ENCODE peak calls at places on chromosome 4, in six cellular contexts. S is endothelial cell, R is GM10248, N is MCF 10A, O is left lung, W is AG09309. Z is an unnamed sample.

GRCh38 chr4:40897557-40898203 is 147.9 kb downstream of the NSUN7 start:
- DNase-seq in S (peak; percentile 76), R (peak; percentile 83), O (peak; percentile 89), N (peak; percentile 70), W (no peak), Z (peak; percentile 80)

GRCh38 chr4:108502366-108502765 is 118.0 kb upstream of the RPL34 start:
- DNase-seq in S (no peak), N (peak; percentile 93), R (no peak), W (no peak), O (no peak), Z (no peak)

GRCh38 chr4:182969651-182970279 is 52.6 kb upstream of the DCTD start:
- DNase-seq in N (no peak), S (no peak), R (no peak), O (no peak), W (no peak), Z (no peak)

GRCh38 chr4:8067274-8067936 is 91.2 kb downstream of the ABLIM2 start:
- DNase-seq in O (peak; percentile 56), S (no peak), W (no peak), R (no peak), N (no peak), Z (no peak)

GRCh38 chr4:1310031-1310795 is 20.5 kb downstream of the MAEA start:
- DNase-seq in R (no peak), W (no peak), S (no peak), O (peak; percentile 79), N (no peak), Z (no peak)

GRCh38 chr4:911221-911751 is 20.8 kb downstream of the GAK start:
- DNase-seq in O (peak; percentile 61), W (no peak), N (no peak), R (no peak), S (no peak), Z (no peak)

GRCh38 chr4:188930822-188931221 is 791.6 kb downstream of the TRIML1 start:
- DNase-seq in O (no peak), R (no peak), N (peak; percentile 16), S (peak; percentile 47), W (no peak), Z (no peak)

GRCh38 chr4:161121451-161121850 is 1042.3 kb downstream of the FSTL5 start:
- DNase-seq in R (no peak), N (peak; percentile 65), S (no peak), W (no peak), O (no peak), Z (no peak)

GRCh38 chr4:29805245-29805644 is 914.9 kb upstream of the PCDH7 start:
- DNase-seq in W (no peak), R (no peak), N (peak; percentile 34), O (no peak), S (no peak), Z (no peak)

GRCh38 chr4:100742045-100742444 is 224.2 kb upstream of the EMCN start:
- DNase-seq in R (no peak), W (peak; percentile 18), O (no peak), N (peak; percentile 77), S (no peak), Z (no peak)
- TF ChIP-seq CTCF in R (no peak), W (peak; percentile 47), O (peak; percentile 7), N (peak; percentile 53), S (peak; percentile 42), Z (peak; percentile 24)

GRCh38 chr4:162645381-162645780 is 481.6 kb upstream of the FSTL5 start:
- DNase-seq in S (no peak), W (no peak), N (peak; percentile 18), O (no peak), R (no peak), Z (no peak)
- TF ChIP-seq CTCF in S (no peak), W (no peak), N (peak; percentile 17), O (no peak), R (no peak), Z (no peak)

DNA sequence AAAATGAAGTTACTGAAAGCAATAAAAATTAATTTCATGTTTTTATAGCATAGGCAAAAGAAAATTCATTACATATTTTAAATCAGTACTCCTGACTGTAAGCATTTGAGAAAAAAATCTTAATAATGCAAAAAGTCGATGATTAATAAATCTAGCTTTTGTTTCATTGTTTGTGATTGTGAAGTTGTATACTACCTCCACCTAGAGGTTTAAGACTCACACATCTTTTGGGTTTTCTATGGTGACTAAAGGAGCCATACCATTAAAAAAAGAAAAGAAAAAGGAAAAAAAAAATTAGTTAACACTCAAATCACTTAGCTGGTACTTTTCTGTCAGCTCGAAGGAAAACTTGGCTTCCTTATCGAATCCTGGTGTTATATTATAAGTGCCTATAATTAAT is 2.0 kb downstream of the GABRA2 start:
- DNase-seq in W (no peak), S (no peak), N (peak; percentile 20), O (no peak), R (no peak), Z (no peak)
- TF ChIP-seq CTCF in W (no peak), S (no peak), N (no peak), O (no peak), R (no peak), Z (no peak)

DNA sequence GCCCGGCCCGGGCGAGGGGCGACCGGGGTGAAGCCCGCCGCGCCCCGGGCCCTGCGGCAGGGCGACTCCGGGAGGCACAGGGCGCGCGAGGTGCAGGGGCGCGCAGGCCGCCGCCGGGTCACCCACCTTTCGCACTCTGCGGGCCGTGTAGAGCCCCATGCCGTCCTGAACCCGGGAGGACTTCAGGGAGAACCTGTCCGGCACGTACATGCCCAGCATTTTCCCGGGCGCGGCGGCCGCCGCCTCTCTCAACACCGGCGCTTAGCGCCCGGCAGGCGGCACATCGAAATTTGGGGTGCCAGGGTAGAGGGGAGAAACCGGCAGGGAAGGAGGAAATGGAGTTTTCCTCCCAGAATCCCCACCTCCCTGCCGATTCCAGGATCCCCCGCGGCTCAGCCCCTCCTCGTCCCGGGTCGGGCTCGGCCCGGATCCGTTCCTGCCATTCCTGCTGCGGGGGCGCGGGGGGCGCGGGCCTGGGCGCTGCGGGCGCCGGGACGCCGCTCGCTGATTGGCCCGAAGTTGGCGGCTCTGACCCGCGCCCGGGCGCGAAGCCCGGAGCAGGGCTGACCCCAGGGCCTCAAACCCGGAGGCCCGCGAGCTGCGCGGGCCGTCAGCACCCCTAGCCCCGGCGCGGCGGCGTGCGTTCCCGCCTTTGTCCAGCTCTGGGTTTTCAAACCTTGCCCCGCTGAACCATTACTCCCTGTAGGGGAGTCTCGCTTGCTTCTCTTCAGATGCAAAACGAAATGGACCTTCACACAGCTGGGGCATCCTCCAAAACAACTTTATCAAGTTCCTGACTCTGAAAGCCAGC is at the start of gene PRDM5:
- DNase-seq in N (peak; percentile 40), W (no peak), S (peak; percentile 64), R (peak; percentile 28), O (peak; percentile 87), Z (peak; percentile 35)
- TF ChIP-seq CTCF in N (no peak), W (peak; percentile 30), S (peak; percentile 14), R (no peak), O (no peak), Z (no peak)

GRCh38 chr4:102625232-102625930 is 124.2 kb downstream of the NFKB1 start:
- DNase-seq in S (no peak), W (no peak), O (no peak), N (peak; percentile 44), R (peak; percentile 77), Z (peak; percentile 77)
- TF ChIP-seq CTCF in S (no peak), W (peak; percentile 26), O (no peak), N (no peak), R (peak; percentile 68), Z (peak; percentile 56)

GRCh38 chr4:127528302-127528701 is 104.5 kb upstream of the INTU start:
- DNase-seq in W (no peak), R (no peak), S (no peak), O (no peak), N (no peak), Z (no peak)
- TF ChIP-seq CTCF in W (no peak), R (no peak), S (no peak), O (no peak), N (no peak), Z (no peak)

Z was measured in GM13976.